ENCODE peak calls at places on chromosomes 7 and 10, in nine cellular contexts. H, M, J, G, K, U, L, O and Y are unnamed samples.

GRCh38 chr7:157139142-157140117 is 704 bp downstream of the UBE3C start:
- DNase-seq in H (no peak), M (peak; percentile 68), J (peak; percentile 34), G (peak; percentile 79), K (peak; percentile 42), U (peak; percentile 76), L (peak; percentile 85), O (peak; percentile 70), Y (no peak)

GRCh38 chr10:28087675-28088351 is 88.9 kb upstream of the ODAD2 start:
- DNase-seq in H (peak; percentile 44), M (no peak), J (no peak), G (no peak), K (peak; percentile 10), U (no peak), L (no peak), O (no peak), Y (peak; percentile 32)

GRCh38 chr7:88432321-88432720 is 125.6 kb upstream of the STEAP4 start:
- DNase-seq in H (no peak), M (no peak), J (no peak), G (no peak), K (no peak), U (no peak), L (no peak), O (no peak), Y (no peak)

GRCh38 chr10:47008769-47009168 is 97.5 kb downstream of the PTPN20 start:
- DNase-seq in H (no peak), M (no peak), J (no peak), G (no peak), K (no peak), U (no peak), L (no peak), O (no peak), Y (no peak)

GRCh38 chr10:53744746-53745145 is 972.2 kb upstream of the MBL2 start:
- DNase-seq in H (no peak), M (no peak), J (no peak), G (no peak), K (no peak), U (no peak), L (no peak), O (no peak), Y (no peak)

GRCh38 chr10:91879514-91880170 is 29.6 kb downstream of the FGFBP3 start:
- DNase-seq in H (no peak), M (no peak), J (no peak), G (no peak), K (no peak), U (no peak), L (no peak), O (no peak), Y (peak; percentile 88)

GRCh38 chr7:69825031-69825681 is 226.9 kb downstream of the AUTS2 start:
- DNase-seq in H (no peak), M (no peak), J (no peak), G (no peak), K (no peak), U (no peak), L (no peak), O (no peak), Y (peak; percentile 74)

GRCh38 chr10:133336131-133337078 is at the start of gene CALY:
- DNase-seq in H (no peak), M (peak; percentile 23), J (no peak), G (peak; percentile 95), K (peak; percentile 68), U (no peak), L (peak; percentile 77), O (no peak), Y (peak; percentile 56)

GRCh38 chr7:139543801-139544603 is 20.5 kb downstream of the CLEC2L start:
- DNase-seq in H (no peak), M (no peak), J (no peak), G (no peak), K (no peak), U (no peak), L (peak; percentile 57), O (no peak), Y (peak; percentile 18)

GRCh38 chr7:151125835-151126481 is 39.7 kb downstream of the AGAP3 start:
- DNase-seq in H (no peak), M (peak; percentile 65), J (no peak), G (no peak), K (no peak), U (no peak), L (no peak), O (no peak), Y (no peak)

GRCh38 chr10:133124357-133125211 is 35.4 kb upstream of the KNDC1 start:
- DNase-seq in H (peak; percentile 9), M (peak; percentile 67), J (no peak), G (no peak), K (peak; percentile 47), U (peak; percentile 56), L (peak; percentile 73), O (peak; percentile 38), Y (peak; percentile 28)

GRCh38 chr7:95736635-95737034 is 35.7 kb upstream of the DYNC1I1 start:
- DNase-seq in H (no peak), M (no peak), J (peak; percentile 24), G (no peak), K (no peak), U (no peak), L (no peak), O (no peak), Y (no peak)

GRCh38 chr10:116160271-116160670 is 112.7 kb downstream of the GFRA1 start:
- DNase-seq in H (no peak), M (no peak), J (no peak), G (no peak), K (no peak), U (no peak), L (no peak), O (no peak), Y (no peak)

GRCh38 chr7:87000344-87000743 is 59.1 kb downstream of the ELAPOR2 start:
- DNase-seq in H (no peak), M (no peak), J (no peak), G (no peak), K (no peak), U (no peak), L (no peak), O (no peak), Y (no peak)

GRCh38 chr10:72523062-72523461 is 102.8 kb downstream of the MICU1 start:
- DNase-seq in H (no peak), M (no peak), J (no peak), G (no peak), K (no peak), U (no peak), L (no peak), O (no peak), Y (no peak)

GRCh38 chr10:102769375-102770107 is 25.8 kb downstream of the WBP1L start:
- DNase-seq in H (no peak), M (no peak), J (no peak), G (no peak), K (peak; percentile 92), U (no peak), L (no peak), O (no peak), Y (no peak)

DNA sequence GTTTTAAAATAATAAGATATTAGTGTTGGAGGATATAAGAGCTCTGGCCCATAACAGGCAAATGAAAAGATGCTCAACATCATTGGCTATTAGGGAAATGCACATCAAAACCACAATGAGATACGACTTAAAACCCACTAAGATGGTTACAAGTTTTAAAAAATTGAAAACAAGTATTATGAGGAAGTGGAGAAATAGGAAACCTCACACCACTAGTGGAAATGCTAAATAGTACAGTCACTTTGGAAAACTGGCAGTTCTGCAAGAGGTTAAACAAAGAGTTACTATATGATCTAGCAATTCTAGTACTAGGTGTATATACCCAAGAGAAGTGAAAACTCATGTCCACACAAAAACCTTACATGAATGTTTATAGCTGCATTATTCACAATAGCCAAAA is 17.2 kb downstream of the PANK1 start:
- DNase-seq in H (no peak), M (no peak), J (no peak), G (no peak), K (no peak), U (no peak), L (no peak), O (no peak), Y (no peak)
- H3K4me1 ChIP-seq in H (no peaks in the 10 kb centered on the region), M (peaks cover 10% of the 10 kb centered on the region), J (peaks cover 58% of the 10 kb centered on the region), G (no peaks in the 10 kb centered on the region), K (peaks cover 23% of the 10 kb centered on the region), U (no peaks in the 10 kb centered on the region), L (peaks cover 5% of the 10 kb centered on the region), O (peaks cover 2% of the 10 kb centered on the region), Y (peaks cover 12% of the 10 kb centered on the region)

DNA sequence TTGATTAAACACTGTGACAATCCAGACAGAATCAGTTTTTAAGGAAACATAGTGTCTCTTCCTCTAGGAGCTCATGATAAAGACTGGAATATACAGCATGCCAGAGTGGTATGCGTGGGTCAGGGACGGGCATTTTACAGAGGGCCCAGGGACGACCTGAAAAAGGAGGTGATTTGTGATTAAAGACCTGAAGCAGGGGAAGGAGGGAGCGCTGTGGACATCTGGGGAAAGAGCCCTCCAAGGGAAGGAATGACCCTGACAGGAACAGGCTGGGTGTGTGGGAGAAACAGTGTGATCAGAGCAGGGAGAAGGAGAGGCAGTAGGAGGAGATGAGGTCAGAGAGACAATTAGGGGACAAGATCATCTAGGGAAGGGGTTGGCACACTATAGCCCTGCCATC is 3.4 kb upstream of the RASSF4 start:
- DNase-seq in H (no peak), M (no peak), J (peak; percentile 2), G (no peak), K (no peak), U (peak; percentile 48), L (no peak), O (no peak), Y (no peak)
- H3K4me1 ChIP-seq in H (peaks cover 11% of the 10 kb centered on the region), M (peaks cover 43% of the 10 kb centered on the region), J (peaks cover 69% of the 10 kb centered on the region), G (peaks cover 26% of the 10 kb centered on the region), K (peaks cover 12% of the 10 kb centered on the region), U (peaks cover 29% of the 10 kb centered on the region), L (peaks cover 23% of the 10 kb centered on the region), O (no peaks in the 10 kb centered on the region), Y (peaks cover 13% of the 10 kb centered on the region)

GRCh38 chr10:3782099-3782455 is 2.9 kb downstream of the KLF6 start:
- DNase-seq in H (no peak), M (no peak), J (no peak), G (peak; percentile 80), K (no peak), U (no peak), L (no peak), O (no peak), Y (no peak)
- H3K4me1 ChIP-seq in H (peaks cover 56% of the 10 kb centered on the region), M (peaks cover 19% of the 10 kb centered on the region), J (peaks cover 59% of the 10 kb centered on the region), G (peaks cover 55% of the 10 kb centered on the region), K (peaks cover 59% of the 10 kb centered on the region), U (peaks cover 46% of the 10 kb centered on the region), L (peaks cover 44% of the 10 kb centered on the region), O (peaks cover 4% of the 10 kb centered on the region), Y (peaks cover 54% of the 10 kb centered on the region)

GRCh38 chr10:95392250-95392584 is 101.4 kb upstream of the PDLIM1 start:
- DNase-seq in H (no peak), M (no peak), J (no peak), G (no peak), K (no peak), U (no peak), L (no peak), O (no peak), Y (no peak)

GRCh38 chr10:95389982-95390381 is 99.2 kb upstream of the PDLIM1 start:
- DNase-seq in H (no peak), M (no peak), J (no peak), G (no peak), K (peak; percentile 9), U (no peak), L (no peak), O (no peak), Y (no peak)

GRCh38 chr10:95392711-95393164 is 101.9 kb upstream of the PDLIM1 start:
- DNase-seq in H (no peak), M (no peak), J (no peak), G (no peak), K (no peak), U (peak; percentile 62), L (no peak), O (no peak), Y (no peak)

GRCh38 chr10:95391570-95392249 is 100.9 kb upstream of the PDLIM1 start:
- DNase-seq in H (no peak), M (peak; percentile 68), J (no peak), G (no peak), K (peak; percentile 23), U (no peak), L (no peak), O (no peak), Y (peak; percentile 38)

GRCh38 chr10:95391164-95391563 is 100.4 kb upstream of the PDLIM1 start:
- DNase-seq in H (no peak), M (no peak), J (no peak), G (no peak), K (no peak), U (no peak), L (no peak), O (no peak), Y (no peak)
- H3K4me1 ChIP-seq in H (peaks cover 4% of the 10 kb centered on the region), M (no peaks in the 10 kb centered on the region), J (peaks cover 93% of the 10 kb centered on the region), G (no peaks in the 10 kb centered on the region), K (peaks cover 18% of the 10 kb centered on the region), U (peaks cover 100% of the 10 kb centered on the region), L (peaks cover 51% of the 10 kb centered on the region), O (peaks cover 6% of the 10 kb centered on the region), Y (no peaks in the 10 kb centered on the region)